ENCODE peak calls at places on chromosomes 12 and 14, in ten cellular contexts. B, X, P, T, E, D, O, M, U and F are unnamed samples.

GRCh38 chr14:71967709-71968108 is 35.5 kb downstream of the RGS6 start:
- DNase-seq in B (no peak), X (no peak), P (no peak), T (no peak), E (no peak), D (no peak), O (no peak), M (peak), U (no peak), F (no peak)

GRCh38 chr14:30227436-30227835 is 299.8 kb upstream of the PRKD1 start:
- DNase-seq in B (peak), X (no peak), P (peak), T (no peak), E (peak), D (peak), O (no peak), M (no peak), U (peak), F (no peak)

GRCh38 chr12:13465641-13466040 is 269.1 kb downstream of the EMP1 start:
- DNase-seq in B (peak), X (no peak), P (peak), T (no peak), E (no peak), D (peak), O (no peak), M (no peak), U (no peak), F (no peak)

GRCh38 chr14:52694761-52695480 is 437 bp downstream of the ERO1A start:
- DNase-seq in B (peak), X (peak), P (peak), T (no peak), E (peak), D (peak), O (peak), M (peak), U (peak), F (no peak)

GRCh38 chr12:29569392-29569791 is 71.9 kb upstream of the OVCH1 start:
- DNase-seq in B (no peak), X (no peak), P (no peak), T (no peak), E (peak), D (peak), O (no peak), M (no peak), U (no peak), F (no peak)

GRCh38 chr12:50151047-50151687 is 16.0 kb downstream of the CERS5 start:
- DNase-seq in B (peak), X (no peak), P (no peak), T (no peak), E (no peak), D (peak), O (no peak), M (no peak), U (peak), F (no peak)

GRCh38 chr12:92290016-92290685 is 144.5 kb upstream of the BTG1 start:
- DNase-seq in B (peak), X (no peak), P (peak), T (no peak), E (no peak), D (peak), O (no peak), M (no peak), U (peak), F (no peak)

GRCh38 chr12:96809522-96809921 is 97.5 kb upstream of the NEDD1 start:
- DNase-seq in B (no peak), X (no peak), P (no peak), T (no peak), E (no peak), D (no peak), O (no peak), M (no peak), U (no peak), F (no peak)

GRCh38 chr12:47900480-47901129 is 4.2 kb downstream of the VDR start:
- DNase-seq in B (no peak), X (no peak), P (peak), T (peak), E (peak), D (peak), O (no peak), M (peak), U (no peak), F (no peak)

GRCh38 chr14:23722675-23723074 is 86.5 kb downstream of the DHRS2 start:
- DNase-seq in B (no peak), X (no peak), P (no peak), T (no peak), E (no peak), D (no peak), O (no peak), M (no peak), U (no peak), F (no peak)

GRCh38 chr12:80838708-80839107 is 99.0 kb downstream of the LIN7A start:
- DNase-seq in B (no peak), X (no peak), P (no peak), T (no peak), E (peak), D (peak), O (no peak), M (no peak), U (no peak), F (no peak)

GRCh38 chr12:5189173-5189572 is 145.5 kb downstream of the KCNA5 start:
- DNase-seq in B (no peak), X (no peak), P (no peak), T (no peak), E (no peak), D (no peak), O (no peak), M (no peak), U (no peak), F (no peak)

GRCh38 chr12:65881965-65882413 is 57.7 kb downstream of the HMGA2 start:
- DNase-seq in B (peak), X (no peak), P (peak), T (no peak), E (peak), D (peak), O (peak), M (peak), U (peak), F (no peak)

GRCh38 chr14:38103542-38104225 is 104.0 kb upstream of the SSTR1 start:
- DNase-seq in B (no peak), X (no peak), P (no peak), T (no peak), E (no peak), D (no peak), O (no peak), M (no peak), U (no peak), F (no peak)

GRCh38 chr14:81829447-81829846 is 295.8 kb upstream of the SEL1L start:
- DNase-seq in B (no peak), X (no peak), P (no peak), T (no peak), E (no peak), D (no peak), O (no peak), M (no peak), U (no peak), F (no peak)

GRCh38 chr14:91171291-91171690 is 57.4 kb downstream of the DGLUCY start:
- DNase-seq in B (no peak), X (no peak), P (no peak), T (no peak), E (no peak), D (no peak), O (no peak), M (no peak), U (no peak), F (no peak)

GRCh38 chr12:122979908-122980191 is 631 bp upstream of the ARL6IP4 start:
- DNase-seq in B (no peak), X (no peak), P (no peak), T (no peak), E (peak), D (peak), O (no peak), M (peak), U (no peak), F (no peak)

GRCh38 chr14:54713364-54713763 is 146.4 kb downstream of the SAMD4A start:
- DNase-seq in B (peak), X (no peak), P (peak), T (no peak), E (no peak), D (no peak), O (no peak), M (no peak), U (peak), F (no peak)

GRCh38 chr14:29222671-29223268 is 456.2 kb downstream of the FOXG1 start:
- DNase-seq in B (peak), X (no peak), P (peak), T (no peak), E (peak), D (peak), O (no peak), M (peak), U (peak), F (peak)

GRCh38 chr12:131617179-131617578 is 93.7 kb upstream of the SFSWAP start:
- DNase-seq in B (no peak), X (no peak), P (no peak), T (no peak), E (no peak), D (no peak), O (no peak), M (no peak), U (no peak), F (no peak)

GRCh38 chr14:49512147-49512551 is 74.0 kb downstream of the RPS29 start:
- DNase-seq in B (peak), X (no peak), P (peak), T (no peak), E (peak), D (peak), O (no peak), M (no peak), U (peak), F (no peak)

GRCh38 chr12:95790025-95790911 is at the start of gene NTN4:
- DNase-seq in B (peak), X (no peak), P (peak), T (no peak), E (peak), D (peak), O (no peak), M (peak), U (peak), F (no peak)